ENCODE peak calls at places on chromosomes 3 and 15, in nine cellular contexts. F is H7; E is activated gamma-delta T cell treated with Interleukin-2 at 50 U/mL for 16 hours; I is Right ventricle myocardium inferior; D is IMR-90; H is breast epithelium; V is activated CD4-positive, CD25-positive, alpha-beta regulatory T cell treated with anti-CD3 and anti-CD28 coated beads, Interleukin-2, amount 50 U/mL, for 72 hours; X is right cardiac atrium; M is AG04450. T is an unnamed sample.

GRCh38 chr15:29713784-29714183 is 108.5 kb downstream of the TJP1 start:
- DNase-seq in F (no peak), E (no peak), I (no peak), D (no peak), H (no peak), V (no peak), X (no peak), M (no peak), T (no peak)

GRCh38 chr15:85658816-85659215 is 135.9 kb downstream of the KLHL25 start:
- DNase-seq in F (no peak), E (no peak), I (no peak), D (no peak), H (no peak), V (no peak), X (no peak), M (no peak), T (no peak)

GRCh38 chr15:22956257-22956979 is 23.8 kb downstream of the CYFIP1 start:
- DNase-seq in F (peak), E (no peak), I (no peak), D (no peak), H (no peak), V (no peak), X (peak), M (no peak), T (no peak)

GRCh38 chr15:68794869-68795268 is 25.8 kb downstream of the ANP32A start:
- DNase-seq in F (no peak), E (no peak), I (no peak), D (no peak), H (no peak), V (no peak), X (no peak), M (no peak), T (no peak)

GRCh38 chr3:38579551-38580449 is 69.7 kb downstream of the SCN5A start:
- DNase-seq in F (peak), E (no peak), I (peak), D (peak), H (no peak), V (no peak), X (peak), M (no peak), T (no peak)

GRCh38 chr3:148957586-148957985 is 33.8 kb upstream of the GYG1 start:
- DNase-seq in F (peak), E (no peak), I (no peak), D (no peak), H (no peak), V (no peak), X (no peak), M (no peak), T (no peak)

GRCh38 chr3:46416134-46417119 is 9.4 kb downstream of the CCRL2 start:
- DNase-seq in F (no peak), E (no peak), I (no peak), D (no peak), H (no peak), V (no peak), X (no peak), M (no peak), T (no peak)

GRCh38 chr15:65259367-65259781 is 27.3 kb downstream of the PARP16 start:
- DNase-seq in F (no peak), E (no peak), I (no peak), D (no peak), H (no peak), V (no peak), X (peak), M (no peak), T (no peak)

GRCh38 chr3:130515755-130516154 is 1.2 kb upstream of the COL6A6 start:
- DNase-seq in F (no peak), E (no peak), I (no peak), D (no peak), H (no peak), V (no peak), X (no peak), M (no peak), T (no peak)

GRCh38 chr3:13718000-13718399 is 161.9 kb downstream of the WNT7A start:
- DNase-seq in F (no peak), E (no peak), I (no peak), D (no peak), H (peak), V (peak), X (no peak), M (no peak), T (no peak)

GRCh38 chr3:194874206-194874605 is 188.5 kb downstream of the FAM43A start:
- DNase-seq in F (no peak), E (no peak), I (no peak), D (no peak), H (no peak), V (no peak), X (no peak), M (no peak), T (peak)

GRCh38 chr15:31262901-31263671 is 63.5 kb upstream of the KLF13 start:
- DNase-seq in F (no peak), E (no peak), I (no peak), D (peak), H (peak), V (no peak), X (no peak), M (no peak), T (no peak)

T was measured in DMS79.